ENCODE peak calls at places on chromosomes 3 and 15, in eight cellular contexts. T, U, G, O, C, A, R and N are unnamed samples.

GRCh38 chr15:52083603-52084002 is 29.0 kb downstream of the BCL2L10 start:
- DNase-seq in T (no peak), U (no peak), G (no peak), O (no peak), C (no peak), A (no peak), R (no peak), N (no peak)

GRCh38 chr3:4821331-4821730 is 157.9 kb upstream of the BHLHE40 start:
- DNase-seq in T (no peak), U (no peak), G (peak), O (no peak), C (no peak), A (no peak), R (no peak), N (no peak)

GRCh38 chr3:180990494-180990893 is 958 bp upstream of the DNAJC19 start:
- DNase-seq in T (no peak), U (no peak), G (no peak), O (no peak), C (no peak), A (no peak), R (no peak), N (no peak)

GRCh38 chr3:107988464-107989156 is 102.2 kb downstream of the CD47 start:
- DNase-seq in T (no peak), U (peak), G (peak), O (peak), C (no peak), A (peak), R (no peak), N (no peak)

GRCh38 chr3:48684480-48685143 is 1.1 kb downstream of the NCKIPSD start:
- DNase-seq in T (no peak), U (peak), G (no peak), O (peak), C (peak), A (peak), R (no peak), N (no peak)

GRCh38 chr3:185049710-185050109 is 103.2 kb downstream of the C3orf70 start:
- DNase-seq in T (no peak), U (no peak), G (no peak), O (no peak), C (no peak), A (no peak), R (no peak), N (no peak)

GRCh38 chr3:36846406-36846805 is 82.1 kb upstream of the DCLK3 start:
- DNase-seq in T (no peak), U (no peak), G (no peak), O (no peak), C (no peak), A (no peak), R (no peak), N (no peak)

GRCh38 chr3:194995334-194995733 is 275.6 kb downstream of the XXYLT1 start:
- DNase-seq in T (no peak), U (no peak), G (no peak), O (no peak), C (no peak), A (no peak), R (no peak), N (no peak)

GRCh38 chr3:45864760-45865567 is 21.4 kb upstream of the CCR9 start:
- DNase-seq in T (no peak), U (no peak), G (no peak), O (no peak), C (no peak), A (no peak), R (no peak), N (no peak)

GRCh38 chr3:78957456-78957855 is 810.3 kb downstream of the ROBO1 start:
- DNase-seq in T (no peak), U (no peak), G (no peak), O (no peak), C (no peak), A (no peak), R (no peak), N (no peak)

GRCh38 chr3:154025007-154025406 is 96.2 kb upstream of the ARHGEF26 start:
- DNase-seq in T (no peak), U (no peak), G (no peak), O (no peak), C (no peak), A (no peak), R (no peak), N (no peak)

GRCh38 chr3:126811530-126811929 is 107.5 kb downstream of the CHCHD6 start:
- DNase-seq in T (no peak), U (peak), G (peak), O (peak), C (no peak), A (peak), R (no peak), N (no peak)

GRCh38 chr15:45199136-45199810 is 11.5 kb upstream of the SHF start:
- DNase-seq in T (peak), U (no peak), G (peak), O (peak), C (no peak), A (peak), R (no peak), N (peak)

GRCh38 chr3:184126006-184126405 is 9.2 kb upstream of the EIF2B5 start:
- DNase-seq in T (no peak), U (no peak), G (peak), O (no peak), C (no peak), A (peak), R (no peak), N (no peak)

GRCh38 chr3:52851348-52851747 is 16.5 kb upstream of the MUSTN1 start:
- DNase-seq in T (no peak), U (peak), G (peak), O (peak), C (peak), A (peak), R (no peak), N (no peak)

GRCh38 chr3:33186524-33187367 is 31.9 kb downstream of the SUSD5 start:
- DNase-seq in T (no peak), U (peak), G (peak), O (peak), C (no peak), A (peak), R (no peak), N (no peak)

GRCh38 chr3:177337548-177338331 is 140.5 kb upstream of the TBL1XR1 start:
- DNase-seq in T (peak), U (peak), G (peak), O (peak), C (no peak), A (peak), R (peak), N (no peak)

GRCh38 chr3:61250784-61251173 is 473 bp downstream of the FHIT start:
- DNase-seq in T (peak), U (peak), G (peak), O (peak), C (no peak), A (no peak), R (peak), N (no peak)

GRCh38 chr3:49133226-49133951 is 539 bp upstream of the LAMB2 start:
- DNase-seq in T (no peak), U (peak), G (peak), O (peak), C (peak), A (peak), R (no peak), N (peak)

GRCh38 chr3:41207355-41207754 is 8.1 kb downstream of the CTNNB1 start:
- DNase-seq in T (no peak), U (no peak), G (no peak), O (no peak), C (no peak), A (no peak), R (no peak), N (no peak)

GRCh38 chr15:90219421-90220141 is 14.2 kb downstream of the CIB1 start:
- DNase-seq in T (peak), U (no peak), G (no peak), O (no peak), C (no peak), A (peak), R (peak), N (no peak)

GRCh38 chr3:26102376-26103110 is 312.7 kb downstream of the OXSM start:
- DNase-seq in T (no peak), U (no peak), G (no peak), O (no peak), C (no peak), A (no peak), R (no peak), N (no peak)

GRCh38 chr3:69867941-69868505 is 128.8 kb downstream of the MITF start:
- DNase-seq in T (no peak), U (no peak), G (no peak), O (no peak), C (no peak), A (peak), R (no peak), N (no peak)

GRCh38 chr3:37126856-37127255 is 47.5 kb downstream of the LRRFIP2 start:
- DNase-seq in T (no peak), U (no peak), G (peak), O (no peak), C (no peak), A (no peak), R (no peak), N (no peak)

GRCh38 chr3:102132370-102132769 is 283.1 kb downstream of the NFKBIZ start:
- DNase-seq in T (no peak), U (peak), G (no peak), O (peak), C (no peak), A (no peak), R (no peak), N (no peak)

GRCh38 chr15:25852027-25852426 is 11.1 kb downstream of the ATP10A start:
- DNase-seq in T (no peak), U (no peak), G (no peak), O (no peak), C (no peak), A (no peak), R (no peak), N (no peak)

GRCh38 chr15:29913528-29914135 is 91.4 kb upstream of the TJP1 start:
- DNase-seq in T (no peak), U (peak), G (no peak), O (peak), C (no peak), A (peak), R (no peak), N (no peak)

GRCh38 chr3:150681037-150681436 is 22.7 kb downstream of the ERICH6 start:
- DNase-seq in T (no peak), U (no peak), G (no peak), O (no peak), C (no peak), A (no peak), R (no peak), N (no peak)

GRCh38 chr3:58241321-58242044 is 3.9 kb downstream of the ABHD6 start:
- DNase-seq in T (no peak), U (no peak), G (no peak), O (no peak), C (no peak), A (peak), R (no peak), N (no peak)

GRCh38 chr3:15647629-15648167 is 46.2 kb downstream of the BTD start:
- DNase-seq in T (peak), U (peak), G (peak), O (peak), C (no peak), A (peak), R (peak), N (no peak)

GRCh38 chr3:179955798-179956197 is 80.9 kb downstream of the PEX5L start:
- DNase-seq in T (no peak), U (no peak), G (peak), O (no peak), C (no peak), A (no peak), R (no peak), N (no peak)

GRCh38 chr15:20358066-20358780 is 183.4 kb downstream of the GOLGA6L6 start:
- DNase-seq in T (peak), U (no peak), G (no peak), O (no peak), C (no peak), A (no peak), R (peak), N (no peak)

GRCh38 chr3:76550522-76551201 is 489.2 kb upstream of the ROBO2 start:
- DNase-seq in T (no peak), U (no peak), G (no peak), O (no peak), C (no peak), A (no peak), R (no peak), N (no peak)

GRCh38 chr3:64600246-64600645 is 87.6 kb downstream of the ADAMTS9 start:
- DNase-seq in T (no peak), U (no peak), G (no peak), O (no peak), C (no peak), A (no peak), R (no peak), N (no peak)